ENCODE peak calls at places on chromosomes 11 and 22, in nine cellular contexts. Z, I, C, S, G, J, B, P and X are unnamed samples.

GRCh38 chr11:41522391-41522790 is 62.9 kb upstream of the LRRC4C start:
- DNase-seq in Z (no peak), I (no peak), C (no peak), S (no peak), G (no peak), J (no peak), B (no peak), P (no peak), X (no peak)

GRCh38 chr11:122743949-122744876 is 88.7 kb downstream of the UBASH3B start:
- DNase-seq in Z (no peak), I (no peak), C (no peak), S (peak; percentile 100), G (no peak), J (no peak), B (no peak), P (peak; percentile 72), X (no peak)

GRCh38 chr11:13337986-13338436 is 60.4 kb downstream of the BMAL1 start:
- DNase-seq in Z (no peak), I (peak; percentile 87), C (peak; percentile 58), S (no peak), G (no peak), J (no peak), B (no peak), P (peak; percentile 21), X (peak; percentile 3)

GRCh38 chr11:65493367-65494176 is 5.3 kb upstream of the MALAT1 start:
- DNase-seq in Z (no peak), I (peak; percentile 99), C (peak; percentile 97), S (no peak), G (peak; percentile 30), J (no peak), B (no peak), P (no peak), X (no peak)

GRCh38 chr11:15897211-15897960 is 459.0 kb downstream of the SOX6 start:
- DNase-seq in Z (no peak), I (peak; percentile 50), C (peak; percentile 51), S (no peak), G (no peak), J (no peak), B (no peak), P (no peak), X (peak; percentile 54)

GRCh38 chr22:36027960-36028645 is 521 bp downstream of the RBFOX2 start:
- DNase-seq in Z (no peak), I (no peak), C (no peak), S (no peak), G (peak; percentile 77), J (peak; percentile 74), B (no peak), P (peak; percentile 6), X (no peak)

GRCh38 chr11:114280696-114281095 is 15.5 kb upstream of the NNMT start:
- DNase-seq in Z (peak; percentile 88), I (peak; percentile 89), C (peak; percentile 95), S (no peak), G (no peak), J (peak; percentile 84), B (no peak), P (no peak), X (peak; percentile 67)

GRCh38 chr11:62124186-62125113 is 639 bp downstream of the INCENP start:
- DNase-seq in Z (no peak), I (peak; percentile 57), C (peak; percentile 32), S (no peak), G (no peak), J (peak; percentile 69), B (no peak), P (no peak), X (peak; percentile 35)